ENCODE peak calls at places on chromosome 22, in nine cellular contexts. N is stimulated activated CD8-positive, alpha-beta memory T cell treated with anti-CD3 and anti-CD28 coated beads, Interleukin-7, amount 100 ng/mL, for 48 hours; R is NCI-H524; F is colonic mucosa; Y is fibroblast of the conjunctiva; H is NCI-H146; Q is KG1; K is stimulated activated CD4-positive, alpha-beta T cell treated with anti-CD3 and anti-CD28 coated beads, TNF-alpha, amount 100 ng/mL, for 4 hours; L is NCI-H82. E is an unnamed sample.
A peak's percentile ranks its signal among the peaks of the same experiment; 100 is the strongest.

GRCh38 chr22:45585437-45585755 is 82.7 kb downstream of the FBLN1 start:
- DNase-seq in N (no peak), R (no peak), F (no peak), Y (no peak), H (no peak), Q (no peak), K (no peak), L (no peak), E (no peak)

GRCh38 chr22:40258463-40259046 is 80.8 kb downstream of the TNRC6B start:
- DNase-seq in N (no peak), R (no peak), F (no peak), Y (no peak), H (no peak), Q (no peak), K (no peak), L (no peak), E (no peak)

GRCh38 chr22:25477358-25477757 is 87.1 kb upstream of the GRK3 start:
- DNase-seq in N (no peak), R (no peak), F (no peak), Y (no peak), H (no peak), Q (no peak), K (no peak), L (no peak), E (no peak)

GRCh38 chr22:50342651-50343540 is at the start of gene PPP6R2:
- DNase-seq in N (peak; percentile 72), R (peak; percentile 72), F (peak; percentile 84), Y (no peak), H (peak; percentile 62), Q (peak; percentile 57), K (peak; percentile 84), L (peak; percentile 71), E (peak; percentile 91)

GRCh38 chr22:27533105-27533504 is 268.5 kb downstream of the MN1 start:
- DNase-seq in N (no peak), R (no peak), F (no peak), Y (no peak), H (no peak), Q (no peak), K (no peak), L (no peak), E (no peak)

GRCh38 chr22:24485608-24486007 is 9.5 kb upstream of the UPB1 start:
- DNase-seq in N (no peak), R (peak; percentile 34), F (no peak), Y (no peak), H (peak; percentile 12), Q (no peak), K (no peak), L (no peak), E (peak; percentile 29)

GRCh38 chr22:50734986-50735738 is 2.8 kb upstream of the ACR start:
- DNase-seq in N (no peak), R (no peak), F (peak; percentile 9), Y (no peak), H (no peak), Q (no peak), K (no peak), L (no peak), E (no peak)

GRCh38 chr22:49147617-49148175 is 680.0 kb downstream of the BRD1 start:
- DNase-seq in N (no peak), R (no peak), F (no peak), Y (no peak), H (no peak), Q (no peak), K (no peak), L (no peak), E (no peak)

GRCh38 chr22:28064941-28065340 is 145.9 kb upstream of the PITPNB start:
- DNase-seq in N (no peak), R (no peak), F (no peak), Y (no peak), H (no peak), Q (no peak), K (no peak), L (no peak), E (no peak)

GRCh38 chr22:19353363-19354131 is 62.0 kb upstream of the CLTCL1 start:
- DNase-seq in N (no peak), R (no peak), F (no peak), Y (no peak), H (no peak), Q (no peak), K (no peak), L (no peak), E (no peak)

E was measured in NCI-H69.